ENCODE peak calls at places on chromosomes 13 and 19, in four cellular contexts. O is esophagus squamous epithelium; R is DMS53; L is stimulated activated CD4-positive, alpha-beta T cell treated with anti-CD3 and anti-CD28 coated beads, Interleukin-1b, Interleukin-23, amount 100 ng/mL, for 24 hours. M is an unnamed sample.

GRCh38 chr19:7852851-7853759 is 21.1 kb downstream of the PRR36 start:
- DNase-seq in O (no peak), R (peak; percentile 96), L (peak; percentile 62), M (no peak)

GRCh38 chr19:48456864-48457263 is 1.5 kb downstream of the KCNJ14 start:
- DNase-seq in O (no peak), R (no peak), L (no peak), M (no peak)

GRCh38 chr19:27891411-27891810 is 1321.5 kb downstream of the UQCRFS1 start:
- DNase-seq in O (no peak), R (no peak), L (no peak), M (no peak)

GRCh38 chr19:33098023-33098652 is 17.2 kb downstream of the GPATCH1 start:
- DNase-seq in O (no peak), R (no peak), L (no peak), M (no peak)

GRCh38 chr19:48741222-48741999 is 1.0 kb upstream of the RASIP1 start:
- DNase-seq in O (no peak), R (peak; percentile 25), L (no peak), M (no peak)

GRCh38 chr19:7868326-7868670 is 5.9 kb downstream of the PRR36 start:
- DNase-seq in O (no peak), R (peak; percentile 83), L (no peak), M (no peak)

GRCh38 chr19:41327499-41328156 is 17.7 kb downstream of the CCDC97 start:
- DNase-seq in O (peak; percentile 72), R (peak; percentile 95), L (peak; percentile 85), M (peak; percentile 83)

GRCh38 chr13:66657165-66657895 is 572.8 kb downstream of the PCDH9 start:
- DNase-seq in O (no peak), R (peak; percentile 93), L (no peak), M (no peak)

GRCh38 chr13:48983331-48983730 is 7.6 kb downstream of the FNDC3A start:
- DNase-seq in O (no peak), R (no peak), L (no peak), M (no peak)

GRCh38 chr13:76014618-76015315 is 378.6 kb downstream of the LMO7 start:
- DNase-seq in O (no peak), R (no peak), L (no peak), M (no peak)

GRCh38 chr19:50705422-50706019 is 14.1 kb downstream of the SHANK1 start:
- DNase-seq in O (no peak), R (peak; percentile 41), L (no peak), M (no peak)

GRCh38 chr19:11633223-11633622 is 35.9 kb downstream of the ZNF627 start:
- DNase-seq in O (no peak), R (no peak), L (no peak), M (no peak)

GRCh38 chr13:74920945-74921725 is 560.8 kb downstream of the TBC1D4 start:
- DNase-seq in O (no peak), R (no peak), L (no peak), M (no peak)

GRCh38 chr19:3719868-3720532 is 11.8 kb downstream of the TJP3 start:
- DNase-seq in O (no peak), R (no peak), L (no peak), M (no peak)

GRCh38 chr13:100512422-100512821 is 76.2 kb downstream of the GGACT start:
- DNase-seq in O (no peak), R (no peak), L (no peak), M (no peak)

GRCh38 chr13:52879950-52880650 is 31.7 kb upstream of the PCDH8 start:
- DNase-seq in O (no peak), R (peak; percentile 59), L (no peak), M (no peak)

GRCh38 chr19:1522838-1523237 is 1.0 kb upstream of the PLK5 start:
- DNase-seq in O (no peak), R (no peak), L (no peak), M (no peak)

GRCh38 chr13:106072014-106072413 is 463.4 kb downstream of the EFNB2 start:
- DNase-seq in O (no peak), R (no peak), L (no peak), M (no peak)

GRCh38 chr13:45658586-45659235 is 43.2 kb upstream of the ERICH6B start:
- DNase-seq in O (no peak), R (no peak), L (no peak), M (no peak)

GRCh38 chr19:2983351-2984195 is 6.2 kb downstream of the TLE6 start:
- DNase-seq in O (no peak), R (peak; percentile 60), L (no peak), M (peak; percentile 70)

GRCh38 chr13:41649659-41650058 is 192.3 kb downstream of the RGCC start:
- DNase-seq in O (no peak), R (peak; percentile 6), L (no peak), M (no peak)

GRCh38 chr19:35585844-35586243 is at the start of gene PMIS2:
- DNase-seq in O (no peak), R (peak; percentile 23), L (no peak), M (no peak)

M was measured in ascending aorta.